ENCODE peak calls at places on chromosomes 5 and 9, in six cellular contexts. One of them, this sample, is unnamed.

GRCh38 chr5:103340717-103341397 is 82.3 kb downstream of the MACIR start:
- DNase-seq in PC-9: no peak
- DNase-seq in PC-3: peak
- DNase-seq in neural progenitor cell: no peak
- DNase-seq in hepatocyte: no peak
- DNase-seq in fibroblast of lung: no peak
- DNase-seq in this sample: no peak

GRCh38 chr5:31573494-31573893 is 41.4 kb downstream of the C5orf22 start:
- DNase-seq in PC-9: no peak
- DNase-seq in fibroblast of lung: no peak
- DNase-seq in PC-3: no peak
- DNase-seq in neural progenitor cell: no peak
- DNase-seq in hepatocyte: no peak
- DNase-seq in this sample: no peak

GRCh38 chr5:169168288-169168687 is 132.7 kb downstream of the SLIT3 start:
- DNase-seq in PC-3: no peak
- DNase-seq in PC-9: no peak
- DNase-seq in neural progenitor cell: no peak
- DNase-seq in hepatocyte: no peak
- DNase-seq in fibroblast of lung: no peak
- DNase-seq in this sample: no peak

GRCh38 chr5:159458217-159458711 is 128.0 kb upstream of the IL12B start:
- DNase-seq in PC-3: no peak
- DNase-seq in hepatocyte: no peak
- DNase-seq in fibroblast of lung: no peak
- DNase-seq in PC-9: no peak
- DNase-seq in neural progenitor cell: no peak
- DNase-seq in this sample: no peak

GRCh38 chr5:142797420-142797819 is 27.2 kb downstream of the ARHGAP26 start:
- DNase-seq in neural progenitor cell: no peak
- DNase-seq in fibroblast of lung: no peak
- DNase-seq in PC-9: no peak
- DNase-seq in PC-3: no peak
- DNase-seq in hepatocyte: no peak
- DNase-seq in this sample: peak

GRCh38 chr5:153543959-153544470 is 53.5 kb downstream of the GRIA1 start:
- DNase-seq in PC-9: no peak
- DNase-seq in PC-3: no peak
- DNase-seq in hepatocyte: no peak
- DNase-seq in neural progenitor cell: no peak
- DNase-seq in fibroblast of lung: no peak
- DNase-seq in this sample: no peak

GRCh38 chr5:148786456-148786855 is 40.0 kb upstream of the ADRB2 start:
- DNase-seq in fibroblast of lung: no peak
- DNase-seq in hepatocyte: no peak
- DNase-seq in neural progenitor cell: no peak
- DNase-seq in PC-9: no peak
- DNase-seq in PC-3: peak
- DNase-seq in this sample: no peak

GRCh38 chr5:57677235-57677634 is 194.6 kb upstream of the ACTBL2 start:
- DNase-seq in hepatocyte: no peak
- DNase-seq in fibroblast of lung: no peak
- DNase-seq in PC-9: no peak
- DNase-seq in PC-3: no peak
- DNase-seq in neural progenitor cell: no peak
- DNase-seq in this sample: no peak

GRCh38 chr9:91580136-91580535 is 156.5 kb upstream of the NFIL3 start:
- DNase-seq in hepatocyte: no peak
- DNase-seq in PC-9: no peak
- DNase-seq in fibroblast of lung: peak
- DNase-seq in neural progenitor cell: no peak
- DNase-seq in PC-3: peak
- DNase-seq in this sample: peak

DNA sequence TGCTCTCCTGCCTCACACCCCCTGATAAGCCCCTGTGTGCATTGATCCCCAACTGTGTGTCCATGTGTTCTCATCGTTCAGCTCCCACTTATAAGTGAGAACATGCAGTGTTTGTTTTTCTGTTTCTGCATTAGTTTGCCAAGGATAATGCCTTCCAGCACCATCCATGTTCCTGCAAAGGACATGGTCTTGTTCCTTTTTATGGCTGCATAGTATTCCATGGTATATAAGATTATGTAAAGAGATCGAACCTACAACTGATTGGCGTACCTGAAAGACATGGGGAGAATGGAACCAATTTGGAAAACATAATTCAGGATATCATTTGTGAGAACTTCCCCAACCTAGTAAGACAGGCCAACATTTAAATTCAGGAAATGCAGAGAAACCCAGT is 32.4 kb downstream of the ANKRD33B start:
- DNase-seq in neural progenitor cell: no peak
- DNase-seq in fibroblast of lung: no peak
- DNase-seq in hepatocyte: no peak
- DNase-seq in PC-9: no peak
- DNase-seq in PC-3: no peak
- DNase-seq in this sample: no peak
- H3K27ac ChIP-seq in neural progenitor cell: no peak
- H3K27ac ChIP-seq in fibroblast of lung: peak
- H3K27ac ChIP-seq in hepatocyte: peak
- H3K27ac ChIP-seq in PC-9: peak
- H3K27ac ChIP-seq in PC-3: peak
- H3K27ac ChIP-seq in this sample: peak

DNA sequence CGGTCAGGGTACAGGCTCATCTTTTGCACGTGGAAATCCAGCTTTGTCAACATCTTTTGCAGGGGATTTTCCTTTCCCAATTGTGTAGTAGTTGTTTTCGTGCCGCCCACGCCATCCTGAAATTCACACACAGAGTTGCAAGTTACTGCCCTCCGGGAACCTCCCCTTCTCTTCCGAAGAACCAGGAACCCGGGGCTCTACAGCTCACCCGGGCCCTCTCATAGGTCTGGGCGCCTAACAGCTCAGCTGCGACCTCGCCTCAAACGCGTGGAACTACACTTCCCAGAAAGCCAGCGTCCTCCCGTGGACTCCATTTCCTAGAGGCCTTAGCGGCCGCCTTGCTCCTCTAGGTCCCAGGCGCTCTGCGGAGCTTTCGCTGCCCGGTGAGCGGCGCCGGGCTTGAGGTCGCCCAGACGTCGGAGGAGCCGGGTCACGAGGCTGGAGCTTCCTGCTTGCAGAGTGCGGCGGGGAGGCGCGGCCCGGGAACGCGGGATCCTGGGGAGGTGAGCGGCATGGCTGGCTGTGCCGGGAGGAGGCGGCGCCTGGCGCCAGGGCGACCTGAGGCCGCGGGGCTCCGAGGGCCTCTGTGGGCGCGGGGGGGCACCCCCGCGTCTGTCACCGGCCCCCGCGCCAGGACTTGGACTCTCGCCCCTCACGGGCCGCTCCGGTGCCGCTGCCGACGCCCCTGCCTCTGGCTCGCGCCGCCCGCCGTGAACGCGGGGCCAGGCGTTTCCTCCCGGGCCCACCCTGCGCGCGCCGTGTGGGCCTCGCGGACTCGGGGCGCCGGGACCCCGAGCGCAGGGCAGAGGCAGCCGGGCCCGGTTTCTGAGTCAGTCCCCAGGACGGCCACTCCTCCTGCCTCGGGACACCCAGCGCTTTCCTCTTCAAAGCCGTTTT is at the start of gene ZNF354B:
- DNase-seq in fibroblast of lung: peak
- DNase-seq in neural progenitor cell: peak
- DNase-seq in PC-9: peak
- DNase-seq in hepatocyte: peak
- DNase-seq in PC-3: peak
- DNase-seq in this sample: peak
- TF ChIP-seq CTCF in fibroblast of lung: no peak
- TF ChIP-seq CTCF in neural progenitor cell: peak
- TF ChIP-seq CTCF in PC-9: peak
- TF ChIP-seq CTCF in hepatocyte: no peak
- TF ChIP-seq CTCF in PC-3: no peak
- TF ChIP-seq CTCF in this sample: peak

DNA sequence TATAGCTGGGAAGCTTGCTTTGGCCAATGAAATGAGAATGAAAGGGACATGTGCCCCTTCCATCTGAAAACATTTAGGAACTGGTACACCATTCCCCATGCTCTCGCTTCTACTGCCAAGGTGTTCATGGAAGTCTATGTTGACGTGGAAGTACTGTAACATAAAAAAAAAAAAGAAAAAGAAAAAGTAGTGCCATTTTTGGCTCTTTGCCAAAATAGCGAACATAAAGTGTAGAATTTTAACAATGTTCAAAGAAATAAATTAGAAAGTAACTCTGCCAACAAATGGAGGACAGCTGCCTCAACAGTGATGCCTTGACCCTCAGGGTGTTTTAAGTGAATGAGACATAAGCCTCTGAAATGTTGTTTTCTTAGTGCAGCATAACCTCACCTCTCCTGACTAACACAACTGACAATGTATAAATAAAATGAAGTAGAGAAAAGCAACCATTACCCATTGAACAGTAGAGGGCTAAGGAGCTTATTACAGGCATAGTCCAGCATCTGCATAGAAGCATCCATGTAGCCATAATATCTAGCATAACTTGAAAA is 536.6 kb downstream of the DTWD2 start:
- DNase-seq in neural progenitor cell: no peak
- DNase-seq in PC-3: no peak
- DNase-seq in hepatocyte: no peak
- DNase-seq in PC-9: no peak
- DNase-seq in fibroblast of lung: no peak
- DNase-seq in this sample: no peak
- H2AFZ ChIP-seq in neural progenitor cell: no peak
- H2AFZ ChIP-seq in PC-3: no peak
- H2AFZ ChIP-seq in hepatocyte: no peak
- H2AFZ ChIP-seq in PC-9: no peak
- H2AFZ ChIP-seq in fibroblast of lung: no peak
- H2AFZ ChIP-seq in this sample: no peak

DNA sequence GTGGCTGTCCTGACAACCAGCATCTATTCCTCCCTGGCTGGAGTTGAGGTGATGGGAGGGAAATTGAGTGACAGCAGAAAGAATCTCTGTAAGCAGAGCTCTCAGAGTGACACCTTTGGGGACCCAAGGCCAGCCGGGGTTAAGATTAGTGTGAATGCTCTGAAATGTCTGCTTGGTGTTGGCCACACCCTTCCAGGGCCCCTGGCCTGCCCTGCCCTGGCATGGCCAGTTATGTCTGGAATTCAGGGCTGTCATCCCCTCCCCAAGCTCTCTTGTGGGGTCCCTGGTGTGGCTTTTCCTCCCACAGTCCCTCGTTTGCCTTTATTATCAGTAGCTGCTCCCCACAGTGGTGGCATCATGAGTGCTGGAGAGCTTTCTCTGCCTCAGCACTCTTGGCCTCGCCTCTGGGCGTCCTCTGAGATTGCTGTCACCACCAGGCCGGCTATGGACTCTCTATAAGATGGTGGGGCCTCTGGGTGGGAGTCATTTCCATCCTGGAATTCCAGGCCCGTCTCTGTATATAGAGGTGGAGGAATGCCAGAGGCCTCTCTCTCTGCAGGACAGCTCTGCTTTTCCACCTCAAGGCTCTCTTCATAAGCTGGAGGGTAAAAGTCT is 3.7 kb downstream of the TMEM252 start:
- DNase-seq in hepatocyte: no peak
- DNase-seq in PC-9: no peak
- DNase-seq in neural progenitor cell: no peak
- DNase-seq in PC-3: no peak
- DNase-seq in fibroblast of lung: no peak
- DNase-seq in this sample: no peak
- H3K27ac ChIP-seq in hepatocyte: no peak
- H3K27ac ChIP-seq in PC-9: no peak
- H3K27ac ChIP-seq in neural progenitor cell: no peak
- H3K27ac ChIP-seq in PC-3: no peak
- H3K27ac ChIP-seq in fibroblast of lung: no peak
- H3K27ac ChIP-seq in this sample: no peak

GRCh38 chr9:78130004-78130403 is 98.4 kb upstream of the GNAQ start:
- DNase-seq in PC-3: peak
- DNase-seq in fibroblast of lung: peak
- DNase-seq in neural progenitor cell: peak
- DNase-seq in PC-9: no peak
- DNase-seq in hepatocyte: no peak
- DNase-seq in this sample: peak
- TF ChIP-seq CTCF in PC-3: peak
- TF ChIP-seq CTCF in fibroblast of lung: peak
- TF ChIP-seq CTCF in neural progenitor cell: peak
- TF ChIP-seq CTCF in PC-9: no peak
- TF ChIP-seq CTCF in hepatocyte: no peak
- TF ChIP-seq CTCF in this sample: peak

DNA sequence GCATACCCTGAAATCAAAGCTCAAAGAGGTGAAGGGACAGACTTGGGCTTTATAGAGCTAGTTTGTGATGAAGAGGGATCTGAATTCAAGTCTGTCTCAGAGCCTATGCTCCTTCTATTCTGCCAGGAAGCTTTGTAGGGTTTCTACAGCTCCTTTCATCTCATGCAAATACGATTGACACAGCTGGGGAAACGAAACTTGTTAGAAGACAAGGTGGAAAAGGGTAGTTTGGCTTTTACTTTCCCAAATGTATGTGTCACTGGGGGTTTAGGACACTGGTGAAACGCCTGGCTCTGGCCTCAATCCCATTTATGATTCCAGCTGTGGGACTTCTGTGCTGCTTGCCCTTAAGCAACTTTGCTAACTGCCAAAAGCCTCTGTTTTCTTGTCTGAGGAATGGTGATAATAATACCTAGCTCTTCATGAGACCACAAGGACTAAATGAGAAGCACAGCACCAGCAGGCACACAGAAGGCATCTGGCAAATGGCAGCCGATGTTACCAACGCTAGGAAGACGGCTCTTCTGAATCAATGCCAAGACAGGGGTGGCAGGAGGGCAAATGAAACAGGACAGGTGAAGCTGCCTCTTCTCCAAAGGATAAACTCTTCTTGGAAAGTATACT is 70.3 kb upstream of the EQTN start:
- DNase-seq in PC-9: no peak
- DNase-seq in PC-3: no peak
- DNase-seq in hepatocyte: no peak
- DNase-seq in neural progenitor cell: no peak
- DNase-seq in fibroblast of lung: no peak
- DNase-seq in this sample: no peak
- H2AFZ ChIP-seq in PC-9: no peak
- H2AFZ ChIP-seq in PC-3: no peak
- H2AFZ ChIP-seq in hepatocyte: no peak
- H2AFZ ChIP-seq in neural progenitor cell: no peak
- H2AFZ ChIP-seq in fibroblast of lung: no peak
- H2AFZ ChIP-seq in this sample: no peak

GRCh38 chr9:95383198-95383673 is 65.7 kb upstream of the FANCC start:
- DNase-seq in neural progenitor cell: no peak
- DNase-seq in PC-9: peak
- DNase-seq in PC-3: peak
- DNase-seq in fibroblast of lung: peak
- DNase-seq in hepatocyte: no peak
- DNase-seq in this sample: no peak
- H3K27ac ChIP-seq in neural progenitor cell: no peak
- H3K27ac ChIP-seq in PC-9: peak
- H3K27ac ChIP-seq in PC-3: peak
- H3K27ac ChIP-seq in fibroblast of lung: no peak
- H3K27ac ChIP-seq in hepatocyte: peak
- H3K27ac ChIP-seq in this sample: no peak

This sample was measured in DND-41.